ENCODE peak calls at places on chromosomes 12 and 14, in five cellular contexts. E is HepG2; M is AG04450; K is CD8-positive, alpha-beta T cell; T is fibroblast of pulmonary artery. G is an unnamed sample.

GRCh38 chr12:95693689-95694088 is 96.9 kb downstream of the NTN4 start:
- DNase-seq in E (no peak), M (no peak), K (no peak), T (no peak), G (no peak)

GRCh38 chr12:64691793-64692583 is 67.2 kb downstream of the GNS start:
- DNase-seq in E (no peak), M (no peak), K (no peak), T (no peak), G (peak; percentile 81)

GRCh38 chr14:103628221-103628683 is 759 bp upstream of the KLC1 start:
- DNase-seq in E (no peak), M (peak; percentile 32), K (no peak), T (peak; percentile 71), G (no peak)

GRCh38 chr12:7042847-7043246 is 17.7 kb upstream of the C1S start:
- DNase-seq in E (peak; percentile 34), M (no peak), K (no peak), T (peak; percentile 70), G (no peak)

GRCh38 chr12:127761880-127762279 is 505.1 kb upstream of the TMEM132C start:
- DNase-seq in E (no peak), M (no peak), K (no peak), T (no peak), G (no peak)

GRCh38 chr14:68975667-68976066 is 3.4 kb downstream of the ACTN1 start:
- DNase-seq in E (no peak), M (no peak), K (no peak), T (peak; percentile 86), G (no peak)

GRCh38 chr12:91181053-91181452 is 1.6 kb downstream of the DCN start:
- DNase-seq in E (no peak), M (no peak), K (no peak), T (peak; percentile 68), G (no peak)

GRCh38 chr12:57138526-57139272 is 8.7 kb downstream of the LRP1-AS start:
- DNase-seq in E (peak; percentile 83), M (no peak), K (no peak), T (peak; percentile 39), G (no peak)

GRCh38 chr12:48001426-48002178 is 2.7 kb downstream of the COL2A1 start:
- DNase-seq in E (no peak), M (no peak), K (no peak), T (peak; percentile 24), G (no peak)

GRCh38 chr14:103517626-103518415 is 4.8 kb downstream of the CKB start:
- DNase-seq in E (no peak), M (no peak), K (no peak), T (no peak), G (no peak)

GRCh38 chr12:76024942-76025600 is 6.5 kb downstream of the PHLDA1 start:
- DNase-seq in E (no peak), M (peak; percentile 59), K (no peak), T (peak; percentile 89), G (no peak)

GRCh38 chr14:20662968-20663731 is 21.2 kb upstream of the RNASE4 start:
- DNase-seq in E (peak; percentile 76), M (no peak), K (peak; percentile 59), T (peak; percentile 66), G (peak; percentile 87)

GRCh38 chr14:72715910-72716268 is 178.0 kb downstream of the DPF3 start:
- DNase-seq in E (no peak), M (no peak), K (no peak), T (peak; percentile 11), G (no peak)

GRCh38 chr12:40315375-40315774 is 90.6 kb downstream of the LRRK2 start:
- DNase-seq in E (no peak), M (no peak), K (no peak), T (no peak), G (no peak)

GRCh38 chr14:92905667-92906066 is 17.3 kb upstream of the CHGA start:
- DNase-seq in E (peak; percentile 94), M (no peak), K (no peak), T (no peak), G (no peak)

GRCh38 chr12:94874086-94874985 is 129.2 kb downstream of the NDUFA12 start:
- DNase-seq in E (no peak), M (no peak), K (no peak), T (no peak), G (no peak)

GRCh38 chr12:131929530-131930456 is 717 bp downstream of the PUS1 start:
- DNase-seq in E (no peak), M (no peak), K (no peak), T (no peak), G (no peak)

GRCh38 chr12:77337327-77337726 is 272.0 kb upstream of the E2F7 start:
- DNase-seq in E (no peak), M (no peak), K (no peak), T (no peak), G (no peak)

GRCh38 chr12:50215033-50215432 is 47.9 kb upstream of the CERS5 start:
- DNase-seq in E (no peak), M (no peak), K (no peak), T (peak; percentile 61), G (no peak)

GRCh38 chr12:81811066-81811777 is 52.1 kb upstream of the PPFIA2 start:
- DNase-seq in E (no peak), M (no peak), K (no peak), T (peak; percentile 36), G (no peak)

GRCh38 chr12:126608607-126609175 is 1543.5 kb downstream of the AACS start:
- DNase-seq in E (no peak), M (no peak), K (no peak), T (peak; percentile 50), G (no peak)

GRCh38 chr12:5521456-5522325 is 89.8 kb downstream of the NTF3 start:
- DNase-seq in E (no peak), M (no peak), K (no peak), T (no peak), G (no peak)

GRCh38 chr14:65369560-65369959 is 43.0 kb upstream of the FUT8 start:
- DNase-seq in E (no peak), M (no peak), K (no peak), T (no peak), G (no peak)

GRCh38 chr12:45388545-45388944 is 172.7 kb downstream of the ANO6 start:
- DNase-seq in E (peak; percentile 29), M (peak; percentile 30), K (no peak), T (peak; percentile 75), G (no peak)

GRCh38 chr14:38964630-38965029 is 138.4 kb downstream of the SEC23A start:
- DNase-seq in E (peak; percentile 87), M (no peak), K (no peak), T (peak; percentile 38), G (no peak)

GRCh38 chr14:58703149-58703509 is 65.4 kb downstream of the DACT1 start:
- DNase-seq in E (no peak), M (no peak), K (no peak), T (no peak), G (no peak)

GRCh38 chr12:68871899-68872298 is 61.1 kb downstream of the CPM start:
- DNase-seq in E (peak; percentile 23), M (no peak), K (no peak), T (peak; percentile 60), G (no peak)

GRCh38 chr12:17680220-17680619 is 409.8 kb downstream of the RERGL start:
- DNase-seq in E (no peak), M (no peak), K (no peak), T (no peak), G (no peak)

GRCh38 chr14:103808403-103809001 is 38.9 kb downstream of the PPP1R13B start:
- DNase-seq in E (peak; percentile 58), M (peak; percentile 20), K (peak; percentile 28), T (peak; percentile 82), G (peak; percentile 39)

GRCh38 chr12:53171725-53172329 is 8.7 kb upstream of the ZNF740 start:
- DNase-seq in E (peak; percentile 34), M (no peak), K (no peak), T (no peak), G (no peak)

GRCh38 chr12:130137141-130138018 is 24.9 kb upstream of the FZD10 start:
- DNase-seq in E (no peak), M (no peak), K (no peak), T (no peak), G (no peak)

GRCh38 chr14:76968621-76969063 is 59.9 kb downstream of the IRF2BPL start:
- DNase-seq in E (peak; percentile 92), M (no peak), K (no peak), T (no peak), G (no peak)
- TF ChIP-seq CTCF in E (peak; percentile 85), M (no peak), K (no peak), T (no peak), G (no peak)

DNA sequence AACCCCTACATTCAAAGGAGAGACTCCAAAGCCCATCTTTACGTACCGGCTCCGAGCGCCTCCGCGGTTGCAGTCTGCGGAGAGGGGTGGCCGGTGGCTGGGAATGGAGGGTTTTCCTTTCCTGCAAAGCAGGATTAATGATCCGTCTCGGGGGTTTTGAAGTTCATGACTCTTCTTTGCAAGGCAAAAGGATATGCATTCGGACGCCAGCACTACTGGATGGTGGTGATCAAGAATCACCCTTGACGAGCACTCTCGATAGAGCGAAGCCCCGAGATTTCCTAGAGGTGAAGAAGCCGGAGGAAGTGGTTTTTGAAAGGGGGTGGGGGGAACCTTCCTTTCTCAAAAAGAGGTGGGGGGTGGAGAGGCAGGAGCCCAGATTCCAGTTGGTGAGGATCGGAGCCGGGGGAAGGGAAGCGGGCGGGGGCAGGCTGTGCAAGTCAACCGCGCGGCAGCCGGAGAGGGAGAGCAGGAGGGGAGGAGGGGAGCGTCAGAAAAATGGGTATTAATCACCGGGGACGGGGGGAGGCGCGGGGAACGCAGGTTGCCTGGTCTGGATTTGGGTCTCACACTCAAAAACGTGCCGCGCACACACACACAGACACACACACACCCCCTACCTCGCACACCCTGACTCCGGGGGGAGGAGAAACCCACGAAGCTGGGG is at the start of gene GRIN2B:
- DNase-seq in E (no peak), M (no peak), K (no peak), T (no peak), G (no peak)
- H3K4me3 ChIP-seq in E (no peak within 1 kb of the TSS), M (no peak within 1 kb of the TSS), K (no peak within 1 kb of the TSS), T (no peak within 1 kb of the TSS), G (no peak within 1 kb of the TSS)

GRCh38 chr14:26730929-26731618 is 133.2 kb upstream of the NOVA1 start:
- DNase-seq in E (no peak), M (no peak), K (no peak), T (peak; percentile 57), G (no peak)
- TF ChIP-seq CTCF in E (no peak), M (peak; percentile 40), K (no peak), T (peak; percentile 60), G (peak; percentile 53)

GRCh38 chr14:91140672-91141071 is 26.8 kb downstream of the DGLUCY start:
- DNase-seq in E (peak; percentile 55), M (no peak), K (no peak), T (peak; percentile 51), G (no peak)

GRCh38 chr14:91143862-91144261 is 30.0 kb downstream of the DGLUCY start:
- DNase-seq in E (no peak), M (no peak), K (no peak), T (no peak), G (no peak)

GRCh38 chr14:91139776-91140175 is 25.9 kb downstream of the DGLUCY start:
- DNase-seq in E (no peak), M (no peak), K (no peak), T (no peak), G (no peak)

GRCh38 chr14:91144425-91145145 is 30.7 kb downstream of the DGLUCY start:
- DNase-seq in E (no peak), M (peak; percentile 52), K (no peak), T (peak; percentile 76), G (peak; percentile 39)

DNA sequence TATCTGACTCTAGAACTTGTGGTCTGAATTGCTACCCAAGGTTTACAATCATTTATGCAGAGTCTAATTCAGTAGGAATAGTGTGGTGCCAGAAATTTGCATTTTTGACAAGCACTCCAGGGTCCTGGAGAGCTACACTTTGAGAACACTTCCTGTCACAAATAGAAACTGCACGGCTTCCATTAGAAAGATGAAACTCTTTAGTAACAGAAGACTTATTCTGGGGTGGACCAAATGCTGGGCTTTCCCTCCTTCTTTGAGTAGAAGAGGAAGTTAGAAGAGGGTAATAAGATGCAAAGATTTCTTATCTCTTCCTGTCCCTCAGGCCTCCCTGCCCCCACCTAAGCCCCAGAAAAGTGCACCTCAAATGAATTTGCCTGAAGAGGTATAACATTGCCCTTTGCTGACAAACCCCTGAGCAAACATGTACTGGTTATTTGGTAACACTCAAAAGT is 28.4 kb downstream of the DGLUCY start:
- DNase-seq in E (no peak), M (no peak), K (no peak), T (no peak), G (no peak)
- H3K4me3 ChIP-seq in E (no peak overlapping the region), M (no peak overlapping the region), K (no peak overlapping the region), T (no peak overlapping the region), G (no peak overlapping the region)